ENCODE peak calls at places on chromosome 6, in nine cellular contexts. One of them, this sample, is unnamed. For H3K9me3, the result is how much of the 10 kb centered on the place peaks cover.

GRCh38 chr6:85449818-85450577 is at the start of gene NT5E:
- DNase-seq in fibroblast of lung: peak
- DNase-seq in colonic mucosa: peak
- DNase-seq in heart left ventricle: peak
- DNase-seq in kidney: peak
- DNase-seq in lung: peak
- DNase-seq in transverse colon: peak
- DNase-seq in astrocyte: peak
- DNase-seq in A673: peak
- DNase-seq in this sample: peak

GRCh38 chr6:170102582-170103481 is 188.0 kb downstream of the DLL1 start:
- DNase-seq in fibroblast of lung: no peak
- DNase-seq in colonic mucosa: peak
- DNase-seq in heart left ventricle: peak
- DNase-seq in kidney: peak
- DNase-seq in lung: no peak
- DNase-seq in transverse colon: peak
- DNase-seq in astrocyte: no peak
- DNase-seq in A673: no peak
- DNase-seq in this sample: no peak

GRCh38 chr6:26157150-26157837 is 70.1 kb downstream of the HFE start:
- DNase-seq in fibroblast of lung: no peak
- DNase-seq in colonic mucosa: peak
- DNase-seq in heart left ventricle: peak
- DNase-seq in kidney: peak
- DNase-seq in lung: peak
- DNase-seq in transverse colon: peak
- DNase-seq in astrocyte: no peak
- DNase-seq in A673: no peak
- DNase-seq in this sample: peak

GRCh38 chr6:31397901-31398300 is 5.5 kb upstream of the MICA start:
- DNase-seq in fibroblast of lung: no peak
- DNase-seq in colonic mucosa: no peak
- DNase-seq in heart left ventricle: no peak
- DNase-seq in kidney: no peak
- DNase-seq in lung: no peak
- DNase-seq in transverse colon: no peak
- DNase-seq in astrocyte: no peak
- DNase-seq in A673: no peak
- DNase-seq in this sample: no peak

GRCh38 chr6:11093065-11093590 is 506 bp upstream of the SMIM13 start:
- DNase-seq in fibroblast of lung: no peak
- DNase-seq in colonic mucosa: peak
- DNase-seq in heart left ventricle: no peak
- DNase-seq in kidney: no peak
- DNase-seq in lung: no peak
- DNase-seq in transverse colon: peak
- DNase-seq in astrocyte: peak
- DNase-seq in A673: peak
- DNase-seq in this sample: no peak

GRCh38 chr6:32113386-32114352 is 4.5 kb upstream of the TNXB start:
- DNase-seq in fibroblast of lung: peak
- DNase-seq in colonic mucosa: peak
- DNase-seq in heart left ventricle: peak
- DNase-seq in kidney: peak
- DNase-seq in lung: peak
- DNase-seq in transverse colon: peak
- DNase-seq in astrocyte: peak
- DNase-seq in A673: no peak
- DNase-seq in this sample: peak

GRCh38 chr6:121698617-121699016 is 263.2 kb downstream of the GJA1 start:
- DNase-seq in fibroblast of lung: no peak
- DNase-seq in colonic mucosa: no peak
- DNase-seq in heart left ventricle: no peak
- DNase-seq in kidney: no peak
- DNase-seq in lung: no peak
- DNase-seq in transverse colon: no peak
- DNase-seq in astrocyte: no peak
- DNase-seq in A673: no peak
- DNase-seq in this sample: no peak

GRCh38 chr6:33592280-33592594 is 12.2 kb upstream of the BAK1 start:
- DNase-seq in fibroblast of lung: no peak
- DNase-seq in colonic mucosa: no peak
- DNase-seq in heart left ventricle: no peak
- DNase-seq in kidney: no peak
- DNase-seq in lung: no peak
- DNase-seq in transverse colon: no peak
- DNase-seq in astrocyte: no peak
- DNase-seq in A673: no peak
- DNase-seq in this sample: no peak

GRCh38 chr6:112835078-112835477 is 487.9 kb downstream of the RFPL4B start:
- DNase-seq in fibroblast of lung: no peak
- DNase-seq in colonic mucosa: no peak
- DNase-seq in heart left ventricle: no peak
- DNase-seq in kidney: no peak
- DNase-seq in lung: no peak
- DNase-seq in transverse colon: no peak
- DNase-seq in astrocyte: no peak
- DNase-seq in A673: no peak
- DNase-seq in this sample: no peak

GRCh38 chr6:47438481-47439347 is 38.9 kb upstream of the CD2AP start:
- DNase-seq in fibroblast of lung: no peak
- DNase-seq in colonic mucosa: no peak
- DNase-seq in heart left ventricle: peak
- DNase-seq in kidney: no peak
- DNase-seq in lung: peak
- DNase-seq in transverse colon: no peak
- DNase-seq in astrocyte: no peak
- DNase-seq in A673: no peak
- DNase-seq in this sample: no peak

GRCh38 chr6:150395388-150396009 is 26.7 kb downstream of the IYD start:
- DNase-seq in fibroblast of lung: peak
- DNase-seq in colonic mucosa: peak
- DNase-seq in heart left ventricle: peak
- DNase-seq in kidney: no peak
- DNase-seq in lung: peak
- DNase-seq in transverse colon: peak
- DNase-seq in astrocyte: peak
- DNase-seq in A673: peak
- DNase-seq in this sample: no peak

GRCh38 chr6:156803353-156803752 is 26.2 kb downstream of the ARID1B start:
- DNase-seq in fibroblast of lung: no peak
- DNase-seq in colonic mucosa: no peak
- DNase-seq in heart left ventricle: no peak
- DNase-seq in kidney: no peak
- DNase-seq in lung: no peak
- DNase-seq in transverse colon: no peak
- DNase-seq in astrocyte: no peak
- DNase-seq in A673: no peak
- DNase-seq in this sample: no peak

GRCh38 chr6:81996414-81996813 is 243.9 kb upstream of the TENT5A start:
- DNase-seq in fibroblast of lung: peak
- DNase-seq in colonic mucosa: no peak
- DNase-seq in heart left ventricle: no peak
- DNase-seq in kidney: no peak
- DNase-seq in lung: no peak
- DNase-seq in transverse colon: no peak
- DNase-seq in astrocyte: peak
- DNase-seq in A673: no peak
- DNase-seq in this sample: no peak

GRCh38 chr6:131765081-131765852 is 42.6 kb upstream of the ENPP1 start:
- DNase-seq in fibroblast of lung: peak
- DNase-seq in colonic mucosa: no peak
- DNase-seq in heart left ventricle: no peak
- DNase-seq in kidney: no peak
- DNase-seq in lung: no peak
- DNase-seq in transverse colon: no peak
- DNase-seq in astrocyte: peak
- DNase-seq in A673: no peak
- DNase-seq in this sample: no peak

GRCh38 chr6:127328043-127328442 is 15.4 kb downstream of the ECHDC1 start:
- DNase-seq in fibroblast of lung: no peak
- DNase-seq in colonic mucosa: no peak
- DNase-seq in heart left ventricle: no peak
- DNase-seq in kidney: no peak
- DNase-seq in lung: no peak
- DNase-seq in transverse colon: no peak
- DNase-seq in astrocyte: peak
- DNase-seq in A673: no peak
- DNase-seq in this sample: no peak

DNA sequence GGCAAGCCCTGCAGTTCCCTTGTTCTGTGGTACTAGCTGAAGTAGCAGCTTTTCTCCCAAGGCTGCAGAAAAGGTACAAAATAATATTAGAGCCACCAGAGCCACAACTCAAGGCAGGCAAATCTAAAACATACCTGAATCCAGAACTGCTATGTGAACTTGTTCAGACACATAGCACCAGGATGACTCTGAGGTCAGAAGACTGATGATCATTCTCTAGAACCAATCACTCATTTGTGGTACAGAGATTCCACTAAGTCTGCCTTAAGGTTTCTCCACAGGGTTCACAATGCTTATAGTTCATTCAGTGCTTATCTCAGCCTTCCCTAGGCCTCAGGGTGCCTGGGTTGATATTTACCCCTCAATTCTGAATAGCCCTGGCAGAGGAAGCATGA is 140.8 kb upstream of the MOCS1 start:
- DNase-seq in fibroblast of lung: no peak
- DNase-seq in colonic mucosa: no peak
- DNase-seq in heart left ventricle: no peak
- DNase-seq in kidney: no peak
- DNase-seq in lung: no peak
- DNase-seq in transverse colon: no peak
- DNase-seq in astrocyte: no peak
- DNase-seq in A673: no peak
- DNase-seq in this sample: no peak
- H3K9me3 ChIP-seq in fibroblast of lung: under half
- H3K9me3 ChIP-seq in colonic mucosa: under half
- H3K9me3 ChIP-seq in heart left ventricle: under half
- H3K9me3 ChIP-seq in kidney: under half
- H3K9me3 ChIP-seq in lung: under half
- H3K9me3 ChIP-seq in transverse colon: under half
- H3K9me3 ChIP-seq in astrocyte: under half
- H3K9me3 ChIP-seq in A673: under half
- H3K9me3 ChIP-seq in this sample: under half

GRCh38 chr6:64250126-64250525 is 614.5 kb downstream of the PHF3 start:
- DNase-seq in fibroblast of lung: peak
- DNase-seq in colonic mucosa: no peak
- DNase-seq in heart left ventricle: no peak
- DNase-seq in kidney: no peak
- DNase-seq in lung: no peak
- DNase-seq in transverse colon: no peak
- DNase-seq in astrocyte: no peak
- DNase-seq in A673: no peak
- DNase-seq in this sample: no peak
- TF ChIP-seq CTCF in fibroblast of lung: no peak
- TF ChIP-seq CTCF in colonic mucosa: no peak
- TF ChIP-seq CTCF in heart left ventricle: no peak
- TF ChIP-seq CTCF in kidney: no peak
- TF ChIP-seq CTCF in lung: no peak
- TF ChIP-seq CTCF in transverse colon: no peak
- TF ChIP-seq CTCF in astrocyte: no peak
- TF ChIP-seq CTCF in A673: no peak
- TF ChIP-seq CTCF in this sample: no peak

GRCh38 chr6:155346957-155347356 is 32.7 kb upstream of the TFB1M start:
- DNase-seq in fibroblast of lung: no peak
- DNase-seq in colonic mucosa: no peak
- DNase-seq in heart left ventricle: no peak
- DNase-seq in kidney: no peak
- DNase-seq in lung: no peak
- DNase-seq in transverse colon: no peak
- DNase-seq in astrocyte: no peak
- DNase-seq in A673: no peak
- DNase-seq in this sample: no peak

GRCh38 chr6:155344341-155345006 is 30.2 kb upstream of the TFB1M start:
- DNase-seq in fibroblast of lung: no peak
- DNase-seq in colonic mucosa: no peak
- DNase-seq in heart left ventricle: no peak
- DNase-seq in kidney: no peak
- DNase-seq in lung: no peak
- DNase-seq in transverse colon: no peak
- DNase-seq in astrocyte: no peak
- DNase-seq in A673: no peak
- DNase-seq in this sample: no peak

GRCh38 chr6:155340464-155341129 is 26.3 kb upstream of the TFB1M start:
- DNase-seq in fibroblast of lung: peak
- DNase-seq in colonic mucosa: no peak
- DNase-seq in heart left ventricle: no peak
- DNase-seq in kidney: no peak
- DNase-seq in lung: no peak
- DNase-seq in transverse colon: no peak
- DNase-seq in astrocyte: peak
- DNase-seq in A673: peak
- DNase-seq in this sample: no peak

GRCh38 chr6:155341130-155341828 is 27.0 kb upstream of the TFB1M start:
- DNase-seq in fibroblast of lung: peak
- DNase-seq in colonic mucosa: no peak
- DNase-seq in heart left ventricle: no peak
- DNase-seq in kidney: no peak
- DNase-seq in lung: no peak
- DNase-seq in transverse colon: no peak
- DNase-seq in astrocyte: peak
- DNase-seq in A673: no peak
- DNase-seq in this sample: no peak
- H3K9me3 ChIP-seq in fibroblast of lung: under half
- H3K9me3 ChIP-seq in colonic mucosa: under half
- H3K9me3 ChIP-seq in heart left ventricle: under half
- H3K9me3 ChIP-seq in kidney: under half
- H3K9me3 ChIP-seq in lung: under half
- H3K9me3 ChIP-seq in transverse colon: under half
- H3K9me3 ChIP-seq in astrocyte: under half
- H3K9me3 ChIP-seq in A673: under half
- H3K9me3 ChIP-seq in this sample: under half

GRCh38 chr6:71619836-71620235 is 266.5 kb upstream of the RIMS1 start:
- DNase-seq in fibroblast of lung: no peak
- DNase-seq in colonic mucosa: no peak
- DNase-seq in heart left ventricle: no peak
- DNase-seq in kidney: no peak
- DNase-seq in lung: no peak
- DNase-seq in transverse colon: no peak
- DNase-seq in astrocyte: no peak
- DNase-seq in A673: no peak
- DNase-seq in this sample: no peak

DNA sequence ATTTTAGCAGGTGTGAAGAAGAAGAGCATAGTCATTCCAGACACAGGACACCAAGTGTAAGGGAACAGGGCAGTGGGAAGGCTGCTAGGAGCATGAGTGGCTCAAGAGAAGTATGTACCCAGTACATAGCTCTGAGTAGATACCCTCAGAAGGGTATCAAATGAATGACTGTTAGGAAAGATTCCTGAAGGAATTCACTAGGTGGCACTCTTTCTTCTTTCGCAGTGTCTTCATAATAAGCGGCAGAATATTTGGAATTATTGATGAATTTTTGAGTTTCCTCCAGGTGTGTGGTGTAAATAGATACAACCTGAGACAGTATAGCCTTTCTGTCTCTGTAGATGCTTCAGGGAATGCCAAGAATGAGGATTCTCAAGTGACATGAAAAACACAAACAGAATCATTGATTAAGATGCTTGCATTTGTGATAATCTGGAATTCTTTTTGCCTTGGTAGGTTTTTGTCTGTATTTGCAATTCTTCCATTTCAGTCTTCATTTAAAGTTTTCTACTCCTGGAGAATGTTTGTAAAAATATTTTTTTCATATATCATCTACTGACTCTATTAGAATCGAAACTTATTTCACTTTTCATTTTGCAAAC is 264.3 kb upstream of the RIMS1 start:
- DNase-seq in fibroblast of lung: peak
- DNase-seq in colonic mucosa: no peak
- DNase-seq in heart left ventricle: no peak
- DNase-seq in kidney: no peak
- DNase-seq in lung: no peak
- DNase-seq in transverse colon: no peak
- DNase-seq in astrocyte: no peak
- DNase-seq in A673: peak
- DNase-seq in this sample: no peak
- TF ChIP-seq CTCF in fibroblast of lung: peak
- TF ChIP-seq CTCF in colonic mucosa: no peak
- TF ChIP-seq CTCF in heart left ventricle: no peak
- TF ChIP-seq CTCF in kidney: no peak
- TF ChIP-seq CTCF in lung: no peak
- TF ChIP-seq CTCF in transverse colon: peak
- TF ChIP-seq CTCF in astrocyte: peak
- TF ChIP-seq CTCF in A673: peak
- TF ChIP-seq CTCF in this sample: no peak